ENCODE peak calls at places on chromosomes 6 and 20, in nine cellular contexts. F is T-helper 2 cell; Z is GM23248; U is CD4-positive, alpha-beta T cell; H is H4; P is BE2C; M is fibroblast of pulmonary artery; A is HEK293T; G is HT1080. N is an unnamed sample.
A peak's percentile ranks its signal among the peaks of the same experiment; 100 is the strongest.

GRCh38 chr6:71082033-71082620 is 125.3 kb upstream of the B3GAT2 start:
- DNase-seq in F (no peak), Z (peak; percentile 74), U (no peak), H (no peak), P (no peak), M (peak; percentile 32), A (no peak), G (no peak), N (no peak)

GRCh38 chr6:45543298-45544235 is 165.8 kb upstream of the SUPT3H start:
- DNase-seq in F (no peak), Z (peak; percentile 71), U (no peak), H (peak; percentile 25), P (no peak), M (peak; percentile 69), A (no peak), G (peak; percentile 84), N (peak; percentile 21)

GRCh38 chr6:164099535-164099982 is 685.0 kb downstream of the QKI start:
- DNase-seq in F (no peak), Z (no peak), U (no peak), H (no peak), P (no peak), M (no peak), A (no peak), G (no peak), N (no peak)

GRCh38 chr20:57500941-57501340 is 24.0 kb downstream of the CTCFL start:
- DNase-seq in F (no peak), Z (no peak), U (no peak), H (no peak), P (no peak), M (no peak), A (no peak), G (no peak), N (no peak)

GRCh38 chr6:29926795-29927427 is 15.4 kb upstream of the HLA-A start:
- DNase-seq in F (peak; percentile 85), Z (peak; percentile 84), U (peak; percentile 81), H (no peak), P (no peak), M (peak; percentile 50), A (no peak), G (no peak), N (peak; percentile 55)

GRCh38 chr6:168968228-168968627 is 285.4 kb downstream of the THBS2 start:
- DNase-seq in F (no peak), Z (peak; percentile 98), U (no peak), H (peak; percentile 79), P (peak; percentile 33), M (peak; percentile 74), A (peak; percentile 46), G (peak; percentile 85), N (no peak)

GRCh38 chr6:96468681-96469224 is 52.9 kb upstream of the UFL1 start:
- DNase-seq in F (no peak), Z (peak; percentile 20), U (no peak), H (no peak), P (no peak), M (no peak), A (no peak), G (no peak), N (no peak)

GRCh38 chr6:156984178-156984738 is 207.1 kb downstream of the ARID1B start:
- DNase-seq in F (no peak), Z (no peak), U (no peak), H (no peak), P (no peak), M (no peak), A (no peak), G (peak; percentile 11), N (no peak)

GRCh38 chr20:52047811-52048302 is 143.7 kb downstream of the ZFP64 start:
- DNase-seq in F (no peak), Z (no peak), U (no peak), H (no peak), P (no peak), M (peak; percentile 33), A (no peak), G (peak; percentile 42), N (no peak)

GRCh38 chr6:33375143-33375649 is 16.4 kb upstream of the KIFC1 start:
- DNase-seq in F (no peak), Z (peak; percentile 92), U (no peak), H (peak; percentile 77), P (no peak), M (peak; percentile 97), A (no peak), G (peak; percentile 61), N (peak; percentile 71)

GRCh38 chr6:11207199-11207968 is 25.1 kb downstream of the NEDD9 start:
- DNase-seq in F (no peak), Z (peak; percentile 96), U (no peak), H (peak; percentile 98), P (no peak), M (peak; percentile 100), A (no peak), G (peak; percentile 96), N (peak; percentile 100)

GRCh38 chr6:169656626-169657610 is 44.9 kb downstream of the WDR27 start:
- DNase-seq in F (no peak), Z (no peak), U (no peak), H (no peak), P (no peak), M (no peak), A (no peak), G (no peak), N (no peak)

GRCh38 chr6:8108031-8108660 is 5.8 kb upstream of the EEF1E1 start:
- DNase-seq in F (no peak), Z (peak; percentile 95), U (no peak), H (peak; percentile 86), P (peak; percentile 31), M (peak; percentile 87), A (no peak), G (peak; percentile 95), N (peak; percentile 91)

GRCh38 chr20:44979090-44979621 is 12.8 kb downstream of the STK4 start:
- DNase-seq in F (peak; percentile 57), Z (no peak), U (no peak), H (peak; percentile 70), P (no peak), M (peak; percentile 59), A (no peak), G (peak; percentile 26), N (no peak)

N was measured in foreskin keratinocyte.